ENCODE peak calls at places on chromosomes 4 and X, in nine cellular contexts. P is A549; U is heart left ventricle; R is IMR-90; T is neural progenitor cell; F is breast epithelium; B is cardiac muscle cell; N is psoas muscle; E is CD4-positive, alpha-beta memory T cell. J is an unnamed sample. For H3K4me1, the result is how much of the 10 kb centered on the place peaks cover.

GRCh38 chr4:8615366-8615765 is 22.8 kb downstream of the CPZ start:
- DNase-seq in N (peak), P (no peak), B (no peak), T (no peak), U (no peak), F (no peak), R (no peak), E (no peak), J (no peak)

GRCh38 chr4:9703391-9703790 is 78.0 kb upstream of the DRD5 start:
- DNase-seq in B (peak), F (peak), T (peak), E (peak), N (peak), U (no peak), P (peak), R (no peak), J (peak)

GRCh38 chr4:57074753-57075152 is 35.4 kb downstream of the IGFBP7 start:
- DNase-seq in P (peak), R (peak), N (no peak), T (no peak), E (no peak), U (no peak), B (peak), F (no peak), J (no peak)

GRCh38 chr4:186227221-186227620 is at the start of gene KLKB1:
- DNase-seq in F (no peak), R (no peak), E (no peak), P (no peak), T (no peak), B (peak), U (no peak), N (no peak), J (no peak)

GRCh38 chr4:92501456-92501855 is 197.7 kb downstream of the GRID2 start:
- DNase-seq in F (no peak), B (no peak), U (no peak), N (no peak), T (no peak), E (no peak), P (no peak), R (no peak), J (no peak)

GRCh38 chrX:150508461-150509367 is 59.7 kb upstream of the MTM1 start:
- DNase-seq in E (no peak), R (peak), T (peak), U (peak), N (peak), B (peak), F (peak), P (no peak), J (no peak)

GRCh38 chr4:123399638-123400358 is 3.2 kb downstream of the SPRY1 start:
- DNase-seq in T (peak), P (no peak), B (peak), R (no peak), F (no peak), N (peak), U (no peak), E (no peak), J (no peak)

GRCh38 chrX:139078342-139078741 is 366.8 kb upstream of the FGF13 start:
- DNase-seq in U (no peak), P (no peak), E (no peak), R (no peak), N (no peak), T (no peak), F (no peak), B (no peak), J (no peak)

GRCh38 chrX:17082831-17083230 is 136.4 kb downstream of the REPS2 start:
- DNase-seq in U (no peak), P (peak), N (no peak), T (peak), B (no peak), F (no peak), E (no peak), R (no peak), J (no peak)

GRCh38 chr4:22514001-22514400 is 1.9 kb downstream of the ADGRA3 start:
- DNase-seq in R (peak), N (no peak), F (no peak), P (peak), B (peak), U (no peak), E (no peak), T (no peak), J (no peak)

GRCh38 chrX:40852573-40852972 is 117.2 kb upstream of the MED14 start:
- DNase-seq in F (no peak), P (no peak), T (peak), U (no peak), R (no peak), N (no peak), E (no peak), B (no peak), J (no peak)

GRCh38 chrX:22365460-22365859 is 92.7 kb downstream of the CBLL2 start:
- DNase-seq in T (no peak), R (peak), P (peak), E (no peak), F (no peak), N (no peak), U (no peak), B (peak), J (no peak)

GRCh38 chr4:99847362-99847976 is 30.8 kb downstream of the DAPP1 start:
- DNase-seq in P (no peak), R (no peak), T (no peak), N (no peak), B (no peak), F (no peak), U (no peak), E (peak), J (no peak)

GRCh38 chrX:11458175-11458574 is 165.0 kb downstream of the AMELX start:
- DNase-seq in P (no peak), R (peak), N (no peak), U (no peak), T (no peak), E (no peak), B (no peak), F (peak), J (no peak)

DNA sequence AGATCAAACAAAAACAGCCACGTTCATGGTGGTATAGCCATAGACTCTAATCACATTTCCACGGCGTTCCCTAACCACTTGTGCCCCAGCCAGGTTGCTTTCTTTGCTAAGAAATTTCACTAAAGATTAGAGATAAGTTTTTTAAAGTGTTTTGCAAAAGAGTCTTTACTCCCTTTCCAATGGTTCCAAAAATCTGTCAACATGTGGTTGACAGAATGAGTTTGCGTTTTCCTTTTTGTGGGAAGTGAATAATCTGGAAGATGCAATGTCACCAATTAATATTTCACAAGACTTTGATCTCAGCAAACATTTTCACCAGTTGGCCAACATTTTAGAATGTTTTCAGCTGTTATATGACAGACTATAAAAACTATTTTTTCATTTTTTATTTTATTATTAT is 35.3 kb downstream of the CXCL1 start:
- DNase-seq in E (no peak), B (peak), T (no peak), R (no peak), P (no peak), U (no peak), F (no peak), N (no peak), J (no peak)
- H3K4me1 ChIP-seq in E (under half), B (under half), T (under half), R (under half), P (under half), U (under half), F (under half), N (under half), J (under half)

GRCh38 chr4:128551280-128551679 is 258.2 kb upstream of the JADE1 start:
- DNase-seq in T (no peak), P (no peak), E (no peak), U (no peak), N (no peak), B (no peak), R (no peak), F (no peak), J (no peak)
- H3K4me1 ChIP-seq in T (under half), P (under half), E (under half), U (under half), N (under half), B (under half), R (under half), F (under half), J (under half)

GRCh38 chr4:74975082-74975481 is 42.2 kb downstream of the PARM1 start:
- DNase-seq in T (no peak), P (no peak), N (no peak), E (no peak), R (no peak), F (no peak), B (no peak), U (no peak), J (no peak)

GRCh38 chr4:74968456-74969164 is 35.7 kb downstream of the PARM1 start:
- DNase-seq in T (no peak), F (no peak), P (no peak), B (no peak), U (no peak), R (no peak), N (no peak), E (no peak), J (no peak)

GRCh38 chr4:74967324-74967723 is 34.4 kb downstream of the PARM1 start:
- DNase-seq in R (no peak), T (no peak), F (peak), E (no peak), N (no peak), U (no peak), P (no peak), B (no peak), J (no peak)

GRCh38 chr4:74969507-74970474 is 36.9 kb downstream of the PARM1 start:
- DNase-seq in B (peak), P (peak), T (peak), R (no peak), E (no peak), U (peak), F (no peak), N (peak), J (no peak)

DNA sequence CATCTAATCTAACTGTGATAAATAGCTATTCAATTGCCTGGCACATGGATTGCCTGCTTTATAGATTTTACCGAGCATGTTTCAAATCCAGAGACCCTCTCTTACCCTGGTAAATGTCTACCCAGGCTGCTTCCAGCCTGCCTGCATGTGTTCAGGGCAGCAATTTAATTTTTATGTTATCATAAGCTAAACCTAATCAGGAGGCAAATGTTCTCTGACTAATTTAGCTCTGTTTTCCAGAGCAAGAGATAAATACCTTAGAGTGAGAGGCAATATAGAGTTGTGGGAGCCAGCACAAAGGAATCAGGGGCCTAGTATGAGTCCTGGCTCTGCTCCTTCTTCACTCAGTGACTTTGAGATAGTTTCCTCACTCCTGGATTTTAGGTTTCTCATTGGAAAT is 37.7 kb downstream of the PARM1 start:
- DNase-seq in T (no peak), R (no peak), B (no peak), F (no peak), E (no peak), U (no peak), N (no peak), P (no peak), J (no peak)
- H3K4me1 ChIP-seq in T (under half), R (under half), B (under half), F (under half), E (under half), U (under half), N (under half), P (under half), J (under half)

GRCh38 chr4:2932561-2932950 is 30.6 kb downstream of the NOP14 start:
- DNase-seq in E (no peak), N (peak), B (no peak), U (no peak), F (no peak), T (no peak), P (no peak), R (no peak), J (no peak)
- H3K4me1 ChIP-seq in E (half or more), N (half or more), B (under half), U (under half), F (under half), T (under half), P (under half), R (under half), J (half or more)

GRCh38 chr4:73259552-73260140 is 1.0 kb upstream of the ANKRD17 start:
- DNase-seq in U (no peak), F (no peak), E (peak), R (no peak), N (no peak), B (peak), T (no peak), P (no peak), J (no peak)

GRCh38 chr4:73257242-73257994 is 1.2 kb downstream of the ANKRD17 start:
- DNase-seq in F (peak), N (peak), T (peak), P (peak), R (peak), E (peak), B (peak), U (peak), J (peak)

GRCh38 chr4:73257995-73258667 is 467 bp downstream of the ANKRD17 start:
- DNase-seq in F (no peak), E (no peak), U (no peak), R (peak), T (no peak), P (peak), N (no peak), B (peak), J (no peak)

DNA sequence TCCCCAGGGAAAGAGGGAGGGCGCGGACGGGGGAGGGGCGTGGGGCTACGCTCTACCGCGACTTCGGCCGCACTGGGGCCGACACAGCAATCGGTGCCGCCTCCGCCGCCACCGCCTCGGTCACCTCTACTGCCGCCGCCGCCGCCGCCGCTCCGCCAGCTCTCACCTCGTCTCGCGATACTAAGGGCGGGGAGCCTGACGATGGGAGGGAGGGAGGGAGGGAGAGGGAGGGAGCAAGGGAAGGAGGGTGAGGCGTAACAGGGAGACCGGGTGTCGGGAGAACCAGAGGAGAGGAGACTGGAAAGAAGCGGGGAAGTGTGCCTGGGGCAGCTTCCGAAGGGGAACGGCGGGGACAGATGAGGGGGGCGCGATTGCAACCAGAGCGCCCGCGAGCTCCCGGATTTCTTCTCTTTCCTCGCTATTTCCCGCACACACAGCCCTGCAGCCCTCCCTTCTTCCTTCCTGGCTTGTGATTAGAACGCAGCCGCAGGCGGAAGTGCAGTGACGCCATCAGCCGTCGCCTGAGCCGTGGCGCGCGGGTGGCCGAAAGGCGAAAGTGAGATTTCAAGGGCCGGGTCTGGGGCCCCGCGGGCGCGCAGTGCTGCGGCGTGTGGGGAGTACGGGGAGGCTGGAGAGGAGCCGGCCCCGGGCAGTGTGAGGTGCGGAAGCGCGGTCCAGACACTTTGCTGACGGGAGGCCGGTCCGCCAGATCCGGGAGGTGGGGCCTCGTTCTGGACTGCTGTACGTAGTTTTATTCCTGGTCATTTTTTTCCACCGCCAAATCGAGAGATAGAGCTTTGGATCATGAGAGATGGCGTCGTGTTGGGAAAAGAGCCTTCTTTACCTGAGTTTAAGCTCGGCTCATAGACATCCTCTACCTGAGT is at the start of gene ANKRD17:
- DNase-seq in F (peak), U (peak), E (peak), B (peak), T (peak), N (peak), P (peak), R (peak), J (peak)
- H3K4me1 ChIP-seq in F (under half), U (under half), E (half or more), B (under half), T (under half), N (under half), P (under half), R (under half), J (under half)